ENCODE peak calls at places on chromosomes 11 and 22, in eight cellular contexts. L, Y, E, M, Z, V, F and K are unnamed samples.

GRCh38 chr11:111561801-111562325 is 21.3 kb downstream of the LAYN start:
- DNase-seq in L (no peak), Y (no peak), E (peak), M (peak), Z (no peak), V (peak), F (no peak), K (no peak)

GRCh38 chr11:64600281-64600992 is 9.4 kb downstream of the SLC22A12 start:
- DNase-seq in L (no peak), Y (no peak), E (no peak), M (no peak), Z (no peak), V (no peak), F (no peak), K (no peak)

GRCh38 chr11:23206736-23207336 is 346.6 kb upstream of the CCDC179 start:
- DNase-seq in L (no peak), Y (no peak), E (no peak), M (no peak), Z (no peak), V (no peak), F (no peak), K (no peak)

GRCh38 chr22:46082633-46083032 is 67.7 kb upstream of the PPARA start:
- DNase-seq in L (no peak), Y (no peak), E (no peak), M (no peak), Z (no peak), V (no peak), F (no peak), K (no peak)

GRCh38 chr11:33264926-33265325 is 7.7 kb downstream of the HIPK3 start:
- DNase-seq in L (no peak), Y (no peak), E (no peak), M (no peak), Z (no peak), V (no peak), F (no peak), K (no peak)

GRCh38 chr11:64334764-64335741 is 5.0 kb upstream of the CCDC88B start:
- DNase-seq in L (no peak), Y (peak), E (peak), M (peak), Z (no peak), V (peak), F (no peak), K (peak)

GRCh38 chr11:88537613-88538012 is 200.1 kb upstream of the CTSC start:
- DNase-seq in L (no peak), Y (no peak), E (no peak), M (no peak), Z (no peak), V (no peak), F (no peak), K (no peak)

GRCh38 chr11:95081412-95081811 is 8.2 kb upstream of the ENDOD1 start:
- DNase-seq in L (no peak), Y (no peak), E (no peak), M (no peak), Z (peak), V (no peak), F (no peak), K (no peak)

GRCh38 chr11:77206264-77207018 is 78.4 kb downstream of the MYO7A start:
- DNase-seq in L (no peak), Y (no peak), E (no peak), M (no peak), Z (no peak), V (no peak), F (peak), K (no peak)

DNA sequence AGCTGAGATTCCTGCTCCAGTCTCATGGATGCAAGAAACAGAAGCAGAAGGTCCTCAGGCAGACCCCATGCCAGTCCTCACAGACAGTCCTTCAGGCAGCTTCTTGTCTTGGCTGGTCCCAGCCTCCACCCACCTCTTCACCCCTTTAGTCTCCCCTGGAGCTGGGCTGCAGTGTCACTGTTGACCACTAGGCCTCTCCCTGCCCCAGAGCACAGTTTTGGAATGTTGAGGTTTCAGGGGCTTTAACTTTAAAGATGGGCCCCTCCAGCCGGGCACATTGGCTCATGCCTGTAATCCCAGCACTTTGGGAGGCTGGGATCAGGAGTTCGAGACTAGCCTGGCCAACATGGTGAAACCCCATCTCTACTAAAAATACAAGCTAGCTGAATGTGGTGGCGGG is 39.5 kb upstream of the GCAT start:
- DNase-seq in L (no peak), Y (no peak), E (no peak), M (no peak), Z (no peak), V (no peak), F (no peak), K (no peak)
- TF ChIP-seq CTCF in L (no peak), Y (peak), E (peak), M (peak), Z (no peak), V (no peak), F (peak), K (no peak)

DNA sequence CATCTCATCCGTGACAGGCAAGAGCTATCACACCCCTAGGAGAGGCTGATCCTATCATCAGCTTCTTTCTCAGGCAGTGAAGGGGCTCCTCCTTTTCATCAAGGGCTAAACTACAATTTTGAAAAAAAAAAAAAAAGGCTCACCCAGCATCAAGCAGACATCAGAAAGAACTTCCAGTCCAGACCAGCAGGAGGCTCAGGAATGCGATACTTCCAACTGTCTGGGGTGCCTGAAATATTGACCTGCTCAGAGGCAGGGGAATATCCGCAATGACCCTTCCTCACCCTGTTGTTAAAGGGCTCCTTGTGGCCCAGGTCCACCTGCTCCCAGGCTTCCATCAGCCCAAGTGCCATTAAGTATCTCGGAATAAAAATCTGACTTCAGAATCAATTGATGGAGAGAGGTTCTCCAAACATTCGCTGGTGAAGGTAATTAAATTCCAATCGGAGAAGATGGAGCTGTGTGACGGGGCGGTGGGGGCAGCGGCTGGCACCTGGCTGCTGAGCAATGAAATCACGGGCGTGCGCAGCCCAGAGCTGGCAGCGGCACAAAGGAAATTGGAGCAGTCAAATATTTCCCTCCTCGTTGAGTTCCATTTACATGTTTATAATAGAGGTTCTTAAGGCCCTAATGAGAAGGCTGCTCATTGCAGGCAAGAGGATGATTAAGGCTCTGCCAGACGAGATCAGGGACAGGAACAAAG is 68.9 kb upstream of the THY1 start:
- DNase-seq in L (no peak), Y (no peak), E (no peak), M (peak), Z (no peak), V (no peak), F (peak), K (no peak)
- TF ChIP-seq CTCF in L (no peak), Y (no peak), E (peak), M (peak), Z (no peak), V (no peak), F (peak), K (no peak)

GRCh38 chr22:25404556-25404922 is 159.9 kb upstream of the GRK3 start:
- DNase-seq in L (no peak), Y (no peak), E (no peak), M (no peak), Z (no peak), V (no peak), F (peak), K (peak)
- TF ChIP-seq CTCF in L (no peak), Y (no peak), E (no peak), M (no peak), Z (no peak), V (no peak), F (no peak), K (no peak)

DNA sequence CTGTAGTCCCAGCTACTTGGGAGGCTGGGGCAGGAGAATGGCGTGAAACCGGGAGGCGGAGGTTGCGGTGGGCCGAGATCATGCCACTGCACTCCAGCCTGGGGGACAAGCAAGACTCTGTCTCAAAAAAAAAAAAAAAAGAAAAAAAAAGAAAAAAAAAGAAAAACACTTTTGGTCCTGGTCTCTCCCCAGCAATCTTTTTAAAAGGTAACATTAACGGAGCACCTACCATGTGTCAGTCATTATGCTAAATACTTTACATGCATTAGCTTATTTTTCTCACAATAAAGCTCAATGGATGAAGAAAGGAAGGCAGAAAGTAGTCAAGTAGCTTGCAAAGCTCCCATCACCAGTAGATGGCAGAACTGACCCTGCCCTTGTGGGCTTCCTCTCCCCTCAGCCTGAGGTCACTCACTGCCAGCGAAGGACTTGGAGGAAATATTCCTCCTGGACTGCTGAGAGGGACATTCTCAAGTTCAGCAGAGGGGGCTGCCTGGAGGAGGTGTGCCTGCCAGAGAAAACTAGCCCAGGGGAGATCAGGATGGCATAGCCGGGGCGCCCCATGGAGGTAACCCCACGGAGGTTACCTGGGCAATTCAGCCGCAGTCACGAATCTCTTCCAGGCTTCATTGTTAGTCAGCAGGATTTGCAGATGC is 15.5 kb downstream of the APOL3 start:
- DNase-seq in L (peak), Y (peak), E (peak), M (peak), Z (no peak), V (peak), F (peak), K (peak)
- TF ChIP-seq CTCF in L (peak), Y (peak), E (peak), M (peak), Z (peak), V (peak), F (peak), K (peak)

DNA sequence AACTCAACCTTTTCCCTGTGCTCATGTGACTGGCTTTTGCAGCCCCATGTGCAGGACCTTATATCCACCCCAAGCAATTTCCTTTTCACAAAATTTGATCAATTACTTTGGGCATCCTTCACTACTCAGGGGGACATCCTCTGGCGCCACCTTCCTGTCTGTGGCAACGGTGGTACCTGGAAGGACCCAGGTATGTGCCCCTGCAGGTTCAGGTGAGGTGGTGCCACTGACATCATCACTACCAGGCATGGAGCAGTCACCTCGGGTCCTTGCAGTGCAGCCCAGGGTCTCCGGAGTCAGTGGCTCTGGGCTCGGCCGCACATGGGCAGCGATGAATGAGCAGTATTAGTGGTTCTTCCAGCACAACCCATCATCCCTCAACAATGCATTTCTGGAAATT is 37.7 kb upstream of the B3GAT1 start:
- DNase-seq in L (no peak), Y (no peak), E (no peak), M (no peak), Z (no peak), V (no peak), F (no peak), K (no peak)
- TF ChIP-seq CTCF in L (no peak), Y (no peak), E (no peak), M (no peak), Z (no peak), V (no peak), F (no peak), K (no peak)